ENCODE peak calls at places on chromosomes 3 and 15, in four cellular contexts. One of them, this sample, is unnamed.

GRCh38 chr3:60992395-60992794 is 258.9 kb downstream of the FHIT start:
- DNase-seq in COR-L47: no peak
- DNase-seq in thoracic aorta: no peak
- DNase-seq in activated CD8-positive, alpha-beta memory T cell treated with anti-CD3 and anti-CD28 coated beads for 1 hour: no peak
- DNase-seq in this sample: peak; percentile 35

GRCh38 chr3:129651316-129652202 is 45.1 kb upstream of the PLXND1 start:
- DNase-seq in activated CD8-positive, alpha-beta memory T cell treated with anti-CD3 and anti-CD28 coated beads for 1 hour: no peak
- DNase-seq in thoracic aorta: no peak
- DNase-seq in COR-L47: no peak
- DNase-seq in this sample: no peak

GRCh38 chr3:143207338-143207961 is 87.9 kb downstream of the CHST2 start:
- DNase-seq in COR-L47: no peak
- DNase-seq in thoracic aorta: no peak
- DNase-seq in activated CD8-positive, alpha-beta memory T cell treated with anti-CD3 and anti-CD28 coated beads for 1 hour: no peak
- DNase-seq in this sample: no peak

GRCh38 chr3:13044496-13045244 is 28.6 kb downstream of the IQSEC1 start:
- DNase-seq in thoracic aorta: no peak
- DNase-seq in COR-L47: no peak
- DNase-seq in activated CD8-positive, alpha-beta memory T cell treated with anti-CD3 and anti-CD28 coated beads for 1 hour: no peak
- DNase-seq in this sample: no peak

GRCh38 chr3:38616658-38617057 is 32.8 kb downstream of the SCN5A start:
- DNase-seq in activated CD8-positive, alpha-beta memory T cell treated with anti-CD3 and anti-CD28 coated beads for 1 hour: no peak
- DNase-seq in COR-L47: no peak
- DNase-seq in thoracic aorta: no peak
- DNase-seq in this sample: no peak

GRCh38 chr15:31362886-31363285 is 36.3 kb downstream of the KLF13 start:
- DNase-seq in COR-L47: no peak
- DNase-seq in thoracic aorta: no peak
- DNase-seq in activated CD8-positive, alpha-beta memory T cell treated with anti-CD3 and anti-CD28 coated beads for 1 hour: no peak
- DNase-seq in this sample: no peak

GRCh38 chr3:183819831-183820230 is 5.5 kb downstream of the MAP6D1 start:
- DNase-seq in thoracic aorta: no peak
- DNase-seq in activated CD8-positive, alpha-beta memory T cell treated with anti-CD3 and anti-CD28 coated beads for 1 hour: no peak
- DNase-seq in COR-L47: no peak
- DNase-seq in this sample: no peak

GRCh38 chr3:160929595-160929994 is 173.6 kb downstream of the PPM1L start:
- DNase-seq in COR-L47: peak; percentile 32
- DNase-seq in activated CD8-positive, alpha-beta memory T cell treated with anti-CD3 and anti-CD28 coated beads for 1 hour: no peak
- DNase-seq in thoracic aorta: no peak
- DNase-seq in this sample: no peak

GRCh38 chr3:127982155-127982554 is 67.1 kb downstream of the KBTBD12 start:
- DNase-seq in activated CD8-positive, alpha-beta memory T cell treated with anti-CD3 and anti-CD28 coated beads for 1 hour: no peak
- DNase-seq in COR-L47: no peak
- DNase-seq in thoracic aorta: no peak
- DNase-seq in this sample: no peak

GRCh38 chr3:57793737-57794187 is 37.7 kb downstream of the SLMAP start:
- DNase-seq in thoracic aorta: no peak
- DNase-seq in COR-L47: no peak
- DNase-seq in activated CD8-positive, alpha-beta memory T cell treated with anti-CD3 and anti-CD28 coated beads for 1 hour: no peak
- DNase-seq in this sample: no peak

GRCh38 chr3:126857928-126858327 is 125.0 kb upstream of the PLXNA1 start:
- DNase-seq in COR-L47: no peak
- DNase-seq in thoracic aorta: no peak
- DNase-seq in activated CD8-positive, alpha-beta memory T cell treated with anti-CD3 and anti-CD28 coated beads for 1 hour: no peak
- DNase-seq in this sample: no peak

GRCh38 chr15:63037996-63038720 is 4.4 kb upstream of the TPM1 start:
- DNase-seq in thoracic aorta: no peak
- DNase-seq in activated CD8-positive, alpha-beta memory T cell treated with anti-CD3 and anti-CD28 coated beads for 1 hour: no peak
- DNase-seq in COR-L47: no peak
- DNase-seq in this sample: no peak

GRCh38 chr15:91223902-91224301 is 123.8 kb downstream of the SV2B start:
- DNase-seq in COR-L47: peak; percentile 45
- DNase-seq in activated CD8-positive, alpha-beta memory T cell treated with anti-CD3 and anti-CD28 coated beads for 1 hour: no peak
- DNase-seq in thoracic aorta: no peak
- DNase-seq in this sample: no peak

GRCh38 chr3:58010562-58010961 is 2.3 kb downstream of the FLNB start:
- DNase-seq in activated CD8-positive, alpha-beta memory T cell treated with anti-CD3 and anti-CD28 coated beads for 1 hour: no peak
- DNase-seq in COR-L47: no peak
- DNase-seq in thoracic aorta: no peak
- DNase-seq in this sample: no peak

GRCh38 chr3:123296836-123297626 is 95.3 kb downstream of the SEC22A start:
- DNase-seq in thoracic aorta: no peak
- DNase-seq in activated CD8-positive, alpha-beta memory T cell treated with anti-CD3 and anti-CD28 coated beads for 1 hour: no peak
- DNase-seq in COR-L47: no peak
- DNase-seq in this sample: no peak

GRCh38 chr3:43071313-43071893 is 34.5 kb downstream of the POMGNT2 start:
- DNase-seq in activated CD8-positive, alpha-beta memory T cell treated with anti-CD3 and anti-CD28 coated beads for 1 hour: no peak
- DNase-seq in thoracic aorta: no peak
- DNase-seq in COR-L47: no peak
- DNase-seq in this sample: peak; percentile 63

GRCh38 chr15:76073554-76073953 is 13.8 kb downstream of the TMEM266 start:
- DNase-seq in COR-L47: peak; percentile 37
- DNase-seq in thoracic aorta: no peak
- DNase-seq in activated CD8-positive, alpha-beta memory T cell treated with anti-CD3 and anti-CD28 coated beads for 1 hour: no peak
- DNase-seq in this sample: no peak

GRCh38 chr15:34188711-34189110 is 21.2 kb downstream of the KATNBL1 start:
- DNase-seq in thoracic aorta: no peak
- DNase-seq in COR-L47: no peak
- DNase-seq in activated CD8-positive, alpha-beta memory T cell treated with anti-CD3 and anti-CD28 coated beads for 1 hour: no peak
- DNase-seq in this sample: no peak

GRCh38 chr15:25655168-25655956 is 207.8 kb downstream of the ATP10A start:
- DNase-seq in COR-L47: no peak
- DNase-seq in activated CD8-positive, alpha-beta memory T cell treated with anti-CD3 and anti-CD28 coated beads for 1 hour: no peak
- DNase-seq in thoracic aorta: no peak
- DNase-seq in this sample: no peak

GRCh38 chr15:75713338-75713895 is 769 bp upstream of the CSPG4 start:
- DNase-seq in COR-L47: no peak
- DNase-seq in activated CD8-positive, alpha-beta memory T cell treated with anti-CD3 and anti-CD28 coated beads for 1 hour: no peak
- DNase-seq in thoracic aorta: no peak
- DNase-seq in this sample: no peak

GRCh38 chr15:94582368-94582767 is 351.0 kb downstream of the MCTP2 start:
- DNase-seq in thoracic aorta: no peak
- DNase-seq in activated CD8-positive, alpha-beta memory T cell treated with anti-CD3 and anti-CD28 coated beads for 1 hour: no peak
- DNase-seq in COR-L47: peak; percentile 10
- DNase-seq in this sample: no peak

GRCh38 chr3:141385386-141386079 is 17.2 kb downstream of the ZBTB38 start:
- DNase-seq in activated CD8-positive, alpha-beta memory T cell treated with anti-CD3 and anti-CD28 coated beads for 1 hour: no peak
- DNase-seq in thoracic aorta: no peak
- DNase-seq in COR-L47: no peak
- DNase-seq in this sample: no peak

GRCh38 chr15:40843885-40844542 is at the start of gene SPINT1:
- DNase-seq in COR-L47: peak; percentile 23
- DNase-seq in thoracic aorta: no peak
- DNase-seq in activated CD8-positive, alpha-beta memory T cell treated with anti-CD3 and anti-CD28 coated beads for 1 hour: no peak
- DNase-seq in this sample: no peak

GRCh38 chr15:39629376-39629775 is 48.5 kb downstream of the THBS1 start:
- DNase-seq in COR-L47: no peak
- DNase-seq in thoracic aorta: no peak
- DNase-seq in activated CD8-positive, alpha-beta memory T cell treated with anti-CD3 and anti-CD28 coated beads for 1 hour: peak; percentile 49
- DNase-seq in this sample: no peak

GRCh38 chr3:194686816-194687637 is 1.3 kb downstream of the FAM43A start:
- DNase-seq in thoracic aorta: no peak
- DNase-seq in activated CD8-positive, alpha-beta memory T cell treated with anti-CD3 and anti-CD28 coated beads for 1 hour: peak; percentile 22
- DNase-seq in COR-L47: peak; percentile 55
- DNase-seq in this sample: no peak

GRCh38 chr15:91135201-91136130 is 35.4 kb downstream of the SV2B start:
- DNase-seq in thoracic aorta: no peak
- DNase-seq in COR-L47: no peak
- DNase-seq in activated CD8-positive, alpha-beta memory T cell treated with anti-CD3 and anti-CD28 coated beads for 1 hour: no peak
- DNase-seq in this sample: peak; percentile 21

GRCh38 chr3:25820372-25820771 is 30.5 kb downstream of the OXSM start:
- DNase-seq in COR-L47: no peak
- DNase-seq in activated CD8-positive, alpha-beta memory T cell treated with anti-CD3 and anti-CD28 coated beads for 1 hour: no peak
- DNase-seq in thoracic aorta: no peak
- DNase-seq in this sample: no peak

GRCh38 chr15:29612701-29613100 is 209.6 kb downstream of the TJP1 start:
- DNase-seq in COR-L47: no peak
- DNase-seq in activated CD8-positive, alpha-beta memory T cell treated with anti-CD3 and anti-CD28 coated beads for 1 hour: no peak
- DNase-seq in thoracic aorta: no peak
- DNase-seq in this sample: peak; percentile 10

GRCh38 chr3:133474251-133474801 is 74.5 kb downstream of the BFSP2 start:
- DNase-seq in COR-L47: peak; percentile 81
- DNase-seq in activated CD8-positive, alpha-beta memory T cell treated with anti-CD3 and anti-CD28 coated beads for 1 hour: no peak
- DNase-seq in thoracic aorta: no peak
- DNase-seq in this sample: peak; percentile 90

GRCh38 chr3:123332124-123332641 is 116.7 kb downstream of the ADCY5 start:
- DNase-seq in activated CD8-positive, alpha-beta memory T cell treated with anti-CD3 and anti-CD28 coated beads for 1 hour: no peak
- DNase-seq in thoracic aorta: no peak
- DNase-seq in COR-L47: no peak
- DNase-seq in this sample: no peak

GRCh38 chr3:18079739-18080138 is 337.3 kb upstream of the TBC1D5 start:
- DNase-seq in activated CD8-positive, alpha-beta memory T cell treated with anti-CD3 and anti-CD28 coated beads for 1 hour: no peak
- DNase-seq in COR-L47: peak; percentile 7
- DNase-seq in thoracic aorta: no peak
- DNase-seq in this sample: no peak

This sample was measured in lower leg skin.